ENCODE peak calls at places on chromosome 19, in four cellular contexts. V is WTC11, T is K562, J is HepG2. K is an unnamed sample.

GRCh38 chr19:16233836-16234551 is 36.3 kb downstream of the AP1M1 start:
- DNase-seq in V (no peak), T (no peak), J (no peak), K (no peak)

GRCh38 chr19:49954933-49955332 is 6.0 kb downstream of the SIGLEC11 start:
- DNase-seq in V (no peak), T (no peak), J (no peak), K (no peak)

GRCh38 chr19:58563034-58563573 is 4.7 kb upstream of the UBE2M start:
- DNase-seq in V (peak; percentile 30), T (no peak), J (no peak), K (no peak)

GRCh38 chr19:57719901-57720519 is 7.4 kb downstream of the ZNF671 start:
- DNase-seq in V (no peak), T (no peak), J (no peak), K (no peak)

GRCh38 chr19:2274937-2275535 is 6.9 kb downstream of the PEAK3 start:
- DNase-seq in V (peak; percentile 84), T (peak; percentile 71), J (peak; percentile 73), K (peak; percentile 57)

GRCh38 chr19:4012092-4012974 is 4.8 kb downstream of the PIAS4 start:
- DNase-seq in V (no peak), T (no peak), J (no peak), K (no peak)

GRCh38 chr19:16882146-16882545 is 6.7 kb upstream of the F2RL3 start:
- DNase-seq in V (no peak), T (peak; percentile 32), J (no peak), K (no peak)

GRCh38 chr19:19742773-19743172 is 9.9 kb upstream of the ZNF14 start:
- DNase-seq in V (no peak), T (no peak), J (no peak), K (no peak)

GRCh38 chr19:4206818-4207484 is 22.4 kb upstream of the EBI3 start:
- DNase-seq in V (no peak), T (peak; percentile 62), J (no peak), K (no peak)

GRCh38 chr19:57850553-57851017 is 926 bp downstream of the ZNF587 start:
- DNase-seq in V (peak; percentile 36), T (peak; percentile 56), J (peak; percentile 29), K (no peak)

GRCh38 chr19:20039203-20039723 is at the start of gene ZNF682:
- DNase-seq in V (peak; percentile 99), T (peak; percentile 20), J (peak; percentile 84), K (peak; percentile 7)

GRCh38 chr19:3098515-3099346 is 4.6 kb downstream of the GNA11 start:
- DNase-seq in V (no peak), T (no peak), J (no peak), K (no peak)

GRCh38 chr19:51259348-51260245 is 8.7 kb downstream of the SIGLECL1 start:
- DNase-seq in V (peak; percentile 66), T (peak; percentile 74), J (peak; percentile 24), K (peak; percentile 47)

GRCh38 chr19:54188224-54188871 is 1.0 kb downstream of the MBOAT7 start:
- DNase-seq in V (peak; percentile 27), T (peak; percentile 91), J (no peak), K (no peak)

GRCh38 chr19:53958168-53958571 is 4.6 kb upstream of the CACNG8 start:
- DNase-seq in V (peak; percentile 85), T (no peak), J (no peak), K (no peak)

GRCh38 chr19:32676186-32676894 is 692 bp downstream of the RGS9BP start:
- DNase-seq in V (peak; percentile 55), T (no peak), J (no peak), K (no peak)

GRCh38 chr19:19696386-19696785 is 27.7 kb downstream of the ZNF101 start:
- DNase-seq in V (peak; percentile 27), T (no peak), J (no peak), K (no peak)

GRCh38 chr19:39506944-39507714 is 7.8 kb upstream of the SELENOV start:
- DNase-seq in V (peak; percentile 80), T (peak; percentile 92), J (peak; percentile 60), K (peak; percentile 89)

GRCh38 chr19:27776020-27776419 is 1436.9 kb downstream of the UQCRFS1 start:
- DNase-seq in V (no peak), T (peak; percentile 16), J (no peak), K (peak; percentile 17)

GRCh38 chr19:50759886-50760285 is 10.4 kb upstream of the GPR32 start:
- DNase-seq in V (no peak), T (peak; percentile 76), J (peak; percentile 13), K (peak; percentile 38)

GRCh38 chr19:16371540-16371986 is 46.9 kb downstream of the KLF2 start:
- DNase-seq in V (no peak), T (peak; percentile 75), J (no peak), K (no peak)

GRCh38 chr19:32771596-32771995 is 52.0 kb downstream of the TDRD12 start:
- DNase-seq in V (no peak), T (no peak), J (no peak), K (no peak)

GRCh38 chr19:29499261-29499920 is 26.4 kb upstream of the VSTM2B start:
- DNase-seq in V (no peak), T (no peak), J (no peak), K (no peak)

GRCh38 chr19:18856385-18857126 is 24.8 kb downstream of the UPF1 start:
- DNase-seq in V (peak; percentile 44), T (peak; percentile 40), J (no peak), K (peak; percentile 48)

GRCh38 chr19:51644636-51645271 is 1.9 kb downstream of the SIGLEC14 start:
- DNase-seq in V (no peak), T (no peak), J (no peak), K (no peak)

GRCh38 chr19:55383789-55384575 is at the start of gene TMEM238:
- DNase-seq in V (peak; percentile 73), T (peak; percentile 74), J (no peak), K (no peak)

GRCh38 chr19:50793558-50794065 is 3.4 kb downstream of the ACP4 start:
- DNase-seq in V (no peak), T (no peak), J (no peak), K (no peak)

DNA sequence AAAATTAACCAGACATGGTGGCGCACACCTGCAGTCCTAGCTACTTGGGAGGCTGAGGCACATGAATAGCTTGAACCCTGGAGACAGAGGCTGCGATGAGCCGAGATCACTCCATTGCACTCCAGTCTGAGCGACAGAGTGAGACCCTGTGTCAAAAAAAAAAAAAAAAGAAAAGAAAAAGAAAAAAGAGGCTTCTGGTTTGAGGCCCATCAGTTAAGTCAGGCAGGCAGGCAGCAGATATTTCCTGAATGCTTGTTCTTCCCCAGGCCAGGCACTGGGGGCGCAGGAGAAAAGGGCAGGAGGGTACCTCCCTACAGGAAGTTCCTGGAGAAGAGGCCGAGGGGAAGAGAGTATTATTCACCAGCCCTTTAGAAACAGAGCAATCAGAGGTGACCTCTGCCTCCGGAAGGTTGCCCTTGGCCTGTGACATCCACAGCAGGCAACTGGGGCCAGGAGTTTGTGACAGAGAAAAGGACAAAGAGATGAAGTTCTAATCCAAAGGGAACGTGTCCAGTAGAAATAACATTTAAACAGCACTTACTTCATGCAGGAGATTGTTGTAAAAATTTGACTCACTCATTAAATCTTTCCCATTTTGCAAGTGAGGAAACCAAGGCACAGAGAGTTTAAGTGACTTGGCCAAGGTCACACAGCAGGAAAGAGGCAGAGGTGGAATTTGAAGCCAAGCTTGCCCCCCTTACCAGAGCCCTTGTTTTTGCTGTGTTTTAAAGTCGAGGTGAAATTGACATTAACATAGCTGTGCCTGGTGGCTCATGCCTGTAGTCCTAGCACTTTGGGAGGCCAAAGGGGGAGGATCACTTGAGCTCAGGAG is 4.3 kb upstream of the RLN3 start:
- DNase-seq in V (peak; percentile 77), T (peak; percentile 87), J (peak; percentile 85), K (peak; percentile 62)
- TF ChIP-seq ELF4 in V (no peak), T (no peak), J (no peak), K (no peak)

GRCh38 chr19:47086280-47086679 is 27.3 kb downstream of the ZC3H4 start:
- DNase-seq in V (no peak), T (no peak), J (no peak), K (no peak)

GRCh38 chr19:47084879-47085439 is 28.6 kb downstream of the ZC3H4 start:
- DNase-seq in V (no peak), T (no peak), J (no peak), K (no peak)

GRCh38 chr19:47075941-47076340 is 27.5 kb upstream of the TMEM160 start:
- DNase-seq in V (no peak), T (no peak), J (no peak), K (no peak)

GRCh38 chr19:47082493-47082892 is 31.1 kb downstream of the ZC3H4 start:
- DNase-seq in V (no peak), T (no peak), J (no peak), K (no peak)

DNA sequence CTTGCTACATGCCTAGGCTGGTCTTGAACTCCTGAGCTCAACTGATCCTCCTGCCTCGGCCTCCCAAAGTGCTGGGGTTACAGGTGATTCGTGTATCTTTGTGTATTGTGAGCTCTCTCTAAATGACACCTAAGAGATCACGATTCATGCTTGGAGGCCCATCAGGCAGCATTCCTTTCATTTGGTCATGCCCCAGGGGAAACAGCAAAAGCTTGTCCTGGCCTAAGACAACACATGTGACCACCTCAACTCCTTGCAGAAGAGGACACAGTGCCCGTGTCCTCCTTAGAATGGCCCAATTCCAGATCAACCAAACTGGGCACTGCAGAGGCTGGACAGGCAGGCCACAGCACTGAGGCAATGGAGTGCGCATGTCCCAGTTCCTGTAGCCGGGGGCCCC is 32.5 kb downstream of the ZC3H4 start:
- DNase-seq in V (no peak), T (no peak), J (no peak), K (no peak)
- TF ChIP-seq ELF4 in V (no peak), T (no peak), J (no peak), K (no peak)

GRCh38 chr19:9205506-9206113 is 13.8 kb downstream of the OR7D4 start:
- DNase-seq in V (peak; percentile 79), T (peak; percentile 74), J (peak; percentile 33), K (peak; percentile 44)
- TF ChIP-seq ELF4 in V (no peak), T (no peak), J (no peak), K (no peak)

GRCh38 chr19:418761-419632 is 10.1 kb upstream of the C2CD4C start:
- DNase-seq in V (no peak), T (no peak), J (no peak), K (no peak)
- TF ChIP-seq ELF4 in V (no peak), T (no peak), J (no peak), K (no peak)

GRCh38 chr19:47226426-47227346 is 4.3 kb downstream of the BBC3 start:
- DNase-seq in V (no peak), T (peak; percentile 97), J (peak; percentile 89), K (no peak)
- TF ChIP-seq ELF4 in V (no peak), T (no peak), J (no peak), K (no peak)

DNA sequence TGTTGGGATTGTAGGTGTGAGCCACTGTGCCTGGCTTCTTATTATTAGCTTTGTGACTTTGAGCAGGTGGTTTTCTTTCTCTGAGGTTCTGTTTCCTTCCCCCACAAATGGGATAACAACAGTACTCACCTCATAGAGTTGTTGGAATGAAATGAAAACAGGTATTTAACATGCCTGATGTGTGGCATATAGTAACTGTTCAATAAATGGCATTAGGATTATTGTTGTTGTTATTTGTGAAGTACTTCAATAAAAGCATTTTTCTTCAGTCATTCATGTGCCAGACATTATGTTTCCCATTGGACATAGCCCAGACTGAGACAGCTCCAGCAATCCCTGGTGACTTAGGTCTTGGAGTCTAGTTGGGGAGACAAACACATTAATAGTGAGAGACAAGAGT is 1.5 kb downstream of the MEGF8 start:
- DNase-seq in V (no peak), T (no peak), J (no peak), K (no peak)
- TF ChIP-seq ELF4 in V (no peak), T (no peak), J (no peak), K (no peak)

GRCh38 chr19:13195678-13196077 is 45.5 kb downstream of the IER2 start:
- DNase-seq in V (peak; percentile 87), T (peak; percentile 72), J (peak; percentile 80), K (peak; percentile 49)
- TF ChIP-seq ELF4 in V (no peak), T (no peak), J (no peak), K (no peak)

GRCh38 chr19:7497292-7497691 is 8.5 kb upstream of the PEX11G start:
- DNase-seq in V (peak; percentile 53), T (peak; percentile 58), J (no peak), K (peak; percentile 48)
- TF ChIP-seq ELF4 in V (no peak), T (no peak), J (no peak), K (no peak)

K was measured in HEK293T.